ENCODE peak calls at places on chromosomes 7 and 10, in eight cellular contexts. E is astrocyte of the cerebellum; Z is GM06990; L is CD8-positive, alpha-beta T cell; B is HFFc6; V is cardiac fibroblast; Y is C1 segment of cervical spinal cord; P is AG08395. T is an unnamed sample.

GRCh38 chr7:13981070-13981469 is 8.4 kb downstream of the ETV1 start:
- DNase-seq in E (peak; percentile 95), Z (no peak), L (no peak), B (peak; percentile 93), V (peak; percentile 97), Y (no peak), P (peak; percentile 96), T (peak; percentile 73)

GRCh38 chr7:128873234-128873633 is 10.6 kb downstream of the ATP6V1F start:
- DNase-seq in E (no peak), Z (no peak), L (no peak), B (no peak), V (no peak), Y (no peak), P (no peak), T (no peak)

GRCh38 chr10:26839966-26840627 is 20.7 kb downstream of the ABI1 start:
- DNase-seq in E (peak; percentile 13), Z (no peak), L (no peak), B (no peak), V (no peak), Y (no peak), P (peak; percentile 36), T (no peak)

GRCh38 chr10:86170255-86171153 is 196.1 kb downstream of the GRID1 start:
- DNase-seq in E (no peak), Z (no peak), L (no peak), B (no peak), V (no peak), Y (no peak), P (no peak), T (no peak)

GRCh38 chr10:58453098-58453497 is 59.6 kb upstream of the BICC1 start:
- DNase-seq in E (no peak), Z (no peak), L (no peak), B (no peak), V (no peak), Y (no peak), P (no peak), T (no peak)

GRCh38 chr10:266974-267425 is 131.7 kb downstream of the ZMYND11 start:
- DNase-seq in E (no peak), Z (no peak), L (no peak), B (no peak), V (peak; percentile 66), Y (no peak), P (peak; percentile 5), T (no peak)

GRCh38 chr10:61900829-61901783 is at the start of gene ARID5B:
- DNase-seq in E (no peak), Z (peak; percentile 53), L (peak; percentile 31), B (peak; percentile 51), V (peak; percentile 78), Y (peak; percentile 29), P (peak; percentile 52), T (peak; percentile 77)

GRCh38 chr10:118615888-118616287 is 20.4 kb upstream of the PRLHR start:
- DNase-seq in E (no peak), Z (no peak), L (no peak), B (no peak), V (no peak), Y (no peak), P (peak; percentile 33), T (no peak)

GRCh38 chr7:83996879-83997278 is 197.7 kb downstream of the SEMA3A start:
- DNase-seq in E (no peak), Z (no peak), L (no peak), B (no peak), V (no peak), Y (no peak), P (no peak), T (no peak)